ENCODE peak calls at places on chromosomes 6 and 20, in eight cellular contexts. Q is pancreas; N is SK-N-SH; X is adipocyte; J is Peyer's patch; G is CD8-positive, alpha-beta memory T cell; A is psoas muscle; F is tibial nerve. S is an unnamed sample. For H3K9me3 and H3K4me1, the result is how much of the 10 kb centered on the place peaks cover.

GRCh38 chr6:99808992-99809391 is 185.0 kb downstream of the MCHR2 start:
- DNase-seq in J (no peak), F (no peak), N (no peak), A (no peak), X (no peak), Q (no peak), G (no peak), S (no peak)

GRCh38 chr6:40485300-40485699 is 101.9 kb downstream of the LRFN2 start:
- DNase-seq in J (no peak), X (no peak), Q (no peak), A (no peak), G (no peak), N (peak), F (no peak), S (no peak)

GRCh38 chr6:17045581-17046322 is 56.1 kb upstream of the STMND1 start:
- DNase-seq in N (no peak), G (no peak), A (no peak), Q (no peak), X (peak), F (no peak), J (no peak), S (no peak)

GRCh38 chr6:75143186-75143585 is 62.7 kb downstream of the COL12A1 start:
- DNase-seq in F (no peak), J (no peak), G (no peak), A (no peak), N (no peak), Q (no peak), X (peak), S (no peak)

GRCh38 chr20:13200767-13201500 is 20.1 kb upstream of the ISM1 start:
- DNase-seq in N (no peak), Q (no peak), X (no peak), J (no peak), F (no peak), G (no peak), A (no peak), S (no peak)

GRCh38 chr6:163406830-163407229 is 7.7 kb upstream of the QKI start:
- DNase-seq in J (no peak), Q (no peak), X (no peak), F (no peak), G (no peak), N (no peak), A (no peak), S (no peak)

GRCh38 chr6:79570129-79570801 is 33.0 kb upstream of the LCA5 start:
- DNase-seq in J (no peak), A (no peak), X (peak), F (no peak), G (no peak), Q (peak), N (peak), S (no peak)

GRCh38 chr6:104589940-104590339 is 269.8 kb downstream of the HACE1 start:
- DNase-seq in G (no peak), Q (no peak), N (no peak), A (no peak), J (no peak), X (no peak), F (no peak), S (no peak)

GRCh38 chr20:38252292-38253288 is 7.9 kb downstream of the KIAA1755 start:
- DNase-seq in X (no peak), F (no peak), A (no peak), N (no peak), J (no peak), G (no peak), Q (no peak), S (no peak)

GRCh38 chr6:108359901-108360882 is 65.3 kb downstream of the AFG1L start:
- DNase-seq in N (no peak), J (no peak), A (no peak), Q (no peak), F (no peak), X (peak), G (no peak), S (no peak)

GRCh38 chr6:51846531-51846930 is 240.9 kb downstream of the PKHD1 start:
- DNase-seq in Q (no peak), G (no peak), F (no peak), X (no peak), A (no peak), N (peak), J (no peak), S (no peak)

DNA sequence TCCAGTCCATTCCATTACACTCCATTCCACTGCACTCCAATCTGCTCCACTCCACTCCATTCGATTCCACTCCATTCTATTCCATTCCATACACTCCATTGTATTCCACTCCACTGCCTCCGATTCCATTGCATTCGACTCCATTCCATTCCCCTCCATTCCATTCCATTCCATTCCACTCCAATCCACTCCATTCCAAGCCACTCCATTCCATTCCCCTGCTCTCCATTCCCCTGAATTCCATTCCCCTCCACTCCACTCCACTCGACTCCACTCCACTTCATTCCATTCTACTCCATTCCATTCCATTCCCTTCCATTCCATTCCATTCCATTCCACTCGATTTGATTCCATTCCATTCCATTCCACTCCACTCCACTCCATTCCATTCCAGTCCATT is 25.7 kb upstream of the DEFB125 start:
- DNase-seq in A (no peak), N (no peak), G (no peak), Q (no peak), X (no peak), F (no peak), J (no peak), S (no peak)
- H3K9me3 ChIP-seq in A (under half), N (under half), G (under half), Q (under half), X (under half), F (under half), J (under half), S (under half)

GRCh38 chr6:109449789-109450673 is 5.5 kb downstream of the MICAL1 start:
- DNase-seq in X (no peak), Q (no peak), A (no peak), J (peak), N (no peak), F (no peak), G (peak), S (no peak)

GRCh38 chr6:109449064-109449788 is 6.3 kb downstream of the MICAL1 start:
- DNase-seq in X (no peak), A (no peak), Q (no peak), F (no peak), J (no peak), G (no peak), N (no peak), S (no peak)

GRCh38 chr6:109451376-109451775 is 4.2 kb downstream of the MICAL1 start:
- DNase-seq in Q (no peak), X (no peak), N (no peak), F (no peak), J (no peak), G (no peak), A (no peak), S (no peak)

GRCh38 chr6:109452181-109452580 is 3.4 kb downstream of the MICAL1 start:
- DNase-seq in Q (no peak), N (no peak), X (no peak), G (no peak), J (no peak), F (no peak), A (no peak), S (no peak)

GRCh38 chr6:109450801-109451200 is 4.8 kb downstream of the MICAL1 start:
- DNase-seq in Q (no peak), X (no peak), F (no peak), G (no peak), N (no peak), J (no peak), A (no peak), S (no peak)
- H3K4me1 ChIP-seq in Q (under half), X (under half), F (under half), G (under half), N (under half), J (under half), A (under half), S (under half)

GRCh38 chr20:58486207-58486606 is 29.0 kb downstream of the APCDD1L start:
- DNase-seq in Q (no peak), G (no peak), X (no peak), A (no peak), N (no peak), F (no peak), J (no peak), S (no peak)
- H3K9me3 ChIP-seq in Q (under half), G (under half), X (half or more), A (under half), N (under half), F (under half), J (under half), S (under half)

GRCh38 chr20:62356948-62357667 is 10.0 kb downstream of the LAMA5 start:
- DNase-seq in F (no peak), G (no peak), J (no peak), X (peak), Q (no peak), A (peak), N (peak), S (peak)
- H3K4me1 ChIP-seq in F (half or more), G (under half), J (under half), X (under half), Q (under half), A (half or more), N (half or more), S (half or more)

GRCh38 chr6:61682562-61682961 is 603.5 kb downstream of the KHDRBS2 start:
- DNase-seq in J (no peak), A (no peak), Q (no peak), F (no peak), N (no peak), X (no peak), G (no peak), S (no peak)

DNA sequence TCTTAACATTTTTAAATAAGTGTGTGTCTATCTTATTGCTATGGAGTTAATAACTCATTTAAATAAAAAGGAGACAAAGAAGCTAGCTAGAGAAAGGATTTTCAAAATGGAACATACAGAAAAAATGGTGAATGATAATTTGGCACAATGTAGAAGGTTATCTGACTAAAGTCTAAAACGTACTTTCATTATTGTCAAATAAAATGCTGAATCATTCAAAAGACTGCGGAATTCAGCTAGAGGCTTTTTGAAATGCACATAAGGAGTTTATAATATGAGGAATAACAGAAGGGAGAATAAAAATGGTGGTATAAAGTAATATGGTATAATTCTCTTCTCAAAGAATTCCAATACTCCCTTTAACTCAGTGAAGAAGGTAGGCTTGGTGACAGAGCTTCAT is 597.9 kb downstream of the KHDRBS2 start:
- DNase-seq in G (no peak), A (no peak), J (no peak), Q (no peak), F (no peak), N (no peak), X (no peak), S (no peak)
- H3K9me3 ChIP-seq in G (under half), A (under half), J (under half), Q (under half), F (under half), N (under half), X (under half), S (under half)

GRCh38 chr6:35587167-35587566 is 74.5 kb upstream of the TULP1 start:
- DNase-seq in X (no peak), J (no peak), Q (no peak), N (no peak), A (no peak), F (no peak), G (no peak), S (no peak)
- H3K4me1 ChIP-seq in X (half or more), J (under half), Q (under half), N (under half), A (half or more), F (half or more), G (half or more), S (half or more)

GRCh38 chr20:60199866-60200265 is 241.6 kb downstream of the CDH26 start:
- DNase-seq in X (no peak), Q (no peak), F (no peak), A (no peak), G (no peak), N (no peak), J (no peak), S (no peak)
- H3K9me3 ChIP-seq in X (under half), Q (under half), F (under half), A (under half), G (under half), N (under half), J (under half), S (under half)